ENCODE peak calls at places on chromosome 6, in nine cellular contexts. R is cardiac muscle cell, K is transverse colon, Y is BJ, I is upper lobe of right lung, P is epithelial cell of esophagus, A is dorsolateral prefrontal cortex, O is heart left ventricle, S is AG09309. V is an unnamed sample.

GRCh38 chr6:139308936-139309603 is 17.3 kb upstream of the TXLNB start:
- DNase-seq in R (no peak), K (peak), Y (no peak), I (no peak), P (peak), A (no peak), O (peak), S (no peak), V (no peak)

GRCh38 chr6:56143796-56144195 is 103.6 kb downstream of the COL21A1 start:
- DNase-seq in R (no peak), K (no peak), Y (no peak), I (no peak), P (peak), A (no peak), O (no peak), S (no peak), V (no peak)

GRCh38 chr6:138240476-138241245 is 22.4 kb upstream of the PBOV1 start:
- DNase-seq in R (no peak), K (no peak), Y (no peak), I (no peak), P (no peak), A (no peak), O (no peak), S (no peak), V (peak)

GRCh38 chr6:12190252-12190651 is 99.9 kb upstream of the EDN1 start:
- DNase-seq in R (no peak), K (no peak), Y (no peak), I (no peak), P (no peak), A (no peak), O (no peak), S (no peak), V (no peak)

GRCh38 chr6:154111025-154111424 is 72.0 kb downstream of the OPRM1 start:
- DNase-seq in R (no peak), K (no peak), Y (no peak), I (no peak), P (peak), A (no peak), O (no peak), S (no peak), V (no peak)

GRCh38 chr6:98835149-98836024 is 1.0 kb downstream of the POU3F2 start:
- DNase-seq in R (peak), K (no peak), Y (no peak), I (no peak), P (no peak), A (no peak), O (no peak), S (no peak), V (no peak)

GRCh38 chr6:51818520-51819022 is 268.8 kb downstream of the PKHD1 start:
- DNase-seq in R (no peak), K (no peak), Y (no peak), I (no peak), P (no peak), A (no peak), O (no peak), S (no peak), V (no peak)

GRCh38 chr6:149118737-149119653 is 198.5 kb upstream of the TAB2 start:
- DNase-seq in R (no peak), K (no peak), Y (no peak), I (no peak), P (no peak), A (no peak), O (no peak), S (no peak), V (no peak)

GRCh38 chr6:125753218-125753936 is 3.9 kb downstream of the HEY2 start:
- DNase-seq in R (no peak), K (no peak), Y (no peak), I (no peak), P (peak), A (no peak), O (peak), S (no peak), V (peak)

GRCh38 chr6:123655520-123656306 is 19.0 kb upstream of the TRDN start:
- DNase-seq in R (no peak), K (no peak), Y (no peak), I (no peak), P (no peak), A (no peak), O (no peak), S (no peak), V (no peak)
- H3K4me3 ChIP-seq in R (no peak), K (no peak), Y (no peak), I (peak), P (no peak), A (peak), O (peak), S (no peak), V (no peak)

GRCh38 chr6:13998356-13998755 is 73.6 kb downstream of the RNF182 start:
- DNase-seq in R (no peak), K (no peak), Y (no peak), I (no peak), P (no peak), A (no peak), O (no peak), S (no peak), V (no peak)

GRCh38 chr6:14000901-14001300 is 76.1 kb downstream of the RNF182 start:
- DNase-seq in R (no peak), K (no peak), Y (no peak), I (no peak), P (no peak), A (no peak), O (no peak), S (no peak), V (no peak)

GRCh38 chr6:14004258-14004657 is 79.5 kb downstream of the RNF182 start:
- DNase-seq in R (no peak), K (no peak), Y (no peak), I (no peak), P (no peak), A (no peak), O (no peak), S (no peak), V (no peak)

GRCh38 chr6:14001329-14002012 is 76.7 kb downstream of the RNF182 start:
- DNase-seq in R (no peak), K (no peak), Y (peak), I (no peak), P (peak), A (no peak), O (no peak), S (peak), V (peak)

DNA sequence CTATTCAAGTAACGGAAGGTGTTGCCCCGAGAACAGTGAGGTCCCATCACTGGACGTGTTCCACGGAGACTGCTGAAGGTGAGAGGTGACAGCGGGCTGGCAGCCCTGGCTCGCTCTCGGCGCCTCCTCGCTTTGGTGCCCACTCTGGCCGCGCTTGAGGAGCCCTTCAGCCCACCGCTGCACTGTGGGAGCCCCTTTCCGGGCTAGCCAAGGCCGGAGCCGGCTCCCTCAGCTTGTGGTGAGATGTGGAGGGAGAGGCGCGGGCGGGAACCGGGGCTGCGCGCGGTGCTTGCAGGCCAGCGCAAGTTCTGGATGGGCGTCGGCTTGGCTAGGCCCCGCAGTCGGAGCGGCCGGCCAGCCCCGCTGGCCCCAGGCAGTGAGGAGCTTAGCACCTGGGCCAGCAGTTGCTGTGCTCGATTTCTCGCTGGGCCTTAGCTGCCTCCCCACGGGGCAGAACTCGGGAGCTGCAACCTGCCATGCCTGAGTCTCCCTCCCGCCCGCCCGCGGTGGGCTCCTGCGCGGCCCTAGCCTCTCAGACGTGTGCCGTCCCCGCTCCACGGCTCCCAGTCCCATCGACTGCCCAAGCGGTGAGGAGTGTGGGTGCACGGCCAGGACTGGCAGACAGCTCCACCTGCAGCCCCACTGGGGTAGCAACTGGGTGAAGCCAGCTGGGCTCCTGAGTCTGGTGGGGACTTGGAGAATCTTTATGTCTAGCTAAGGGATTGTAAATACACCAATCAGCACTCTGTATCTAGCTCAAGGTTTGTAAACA is 77.6 kb downstream of the RNF182 start:
- DNase-seq in R (no peak), K (no peak), Y (no peak), I (no peak), P (no peak), A (no peak), O (no peak), S (no peak), V (no peak)
- TF ChIP-seq CTCF in R (no peak), K (no peak), Y (no peak), I (no peak), P (no peak), A (no peak), O (no peak), S (no peak), V (no peak)

DNA sequence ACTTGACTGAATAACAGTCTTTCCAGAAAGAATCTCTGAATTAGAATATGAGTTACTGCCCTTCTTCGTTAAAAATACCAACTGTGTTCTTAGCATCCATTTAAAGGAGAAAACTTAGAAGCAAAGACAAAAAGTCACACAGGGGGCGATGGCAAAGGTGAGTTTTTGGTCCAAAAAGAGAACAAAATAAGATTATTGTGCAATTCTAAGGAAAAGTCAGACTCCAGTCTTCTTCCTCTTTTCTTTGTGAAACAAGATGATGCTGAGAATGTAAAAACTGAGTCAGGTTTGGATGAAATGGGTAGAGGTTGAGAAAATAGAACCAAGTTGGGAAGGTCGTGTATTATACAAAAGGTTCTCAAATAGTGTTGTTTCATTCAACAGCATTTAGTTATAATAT is 1.6 kb downstream of the CYB5R4 start:
- DNase-seq in R (no peak), K (no peak), Y (no peak), I (no peak), P (no peak), A (no peak), O (no peak), S (no peak), V (no peak)
- H3K4me3 ChIP-seq in R (no peak), K (peak), Y (no peak), I (no peak), P (no peak), A (peak), O (peak), S (no peak), V (no peak)

GRCh38 chr6:32387946-32388345 is 16.2 kb upstream of the TSBP1 start:
- DNase-seq in R (no peak), K (no peak), Y (no peak), I (no peak), P (no peak), A (no peak), O (no peak), S (no peak), V (no peak)

GRCh38 chr6:32397252-32397920 is 9.6 kb downstream of the BTNL2 start:
- DNase-seq in R (no peak), K (peak), Y (no peak), I (no peak), P (peak), A (no peak), O (no peak), S (no peak), V (no peak)

GRCh38 chr6:32396028-32396427 is 11.0 kb downstream of the BTNL2 start:
- DNase-seq in R (no peak), K (no peak), Y (no peak), I (no peak), P (no peak), A (no peak), O (no peak), S (no peak), V (no peak)

GRCh38 chr6:32393660-32394420 is 13.1 kb downstream of the BTNL2 start:
- DNase-seq in R (no peak), K (no peak), Y (no peak), I (no peak), P (peak), A (no peak), O (peak), S (no peak), V (no peak)
- TF ChIP-seq CTCF in R (no peak), K (no peak), Y (no peak), I (no peak), P (no peak), A (no peak), O (no peak), S (no peak), V (no peak)

GRCh38 chr6:93784794-93785757 is 365.7 kb upstream of the EPHA7 start:
- DNase-seq in R (no peak), K (no peak), Y (peak), I (no peak), P (no peak), A (no peak), O (peak), S (no peak), V (peak)
- H3K4me3 ChIP-seq in R (no peak), K (peak), Y (no peak), I (no peak), P (no peak), A (peak), O (peak), S (no peak), V (peak)

GRCh38 chr6:35751594-35751993 is 14.8 kb downstream of the ARMC12 start:
- DNase-seq in R (no peak), K (no peak), Y (no peak), I (no peak), P (no peak), A (no peak), O (no peak), S (no peak), V (no peak)

GRCh38 chr6:35752330-35752729 is 15.5 kb downstream of the ARMC12 start:
- DNase-seq in R (no peak), K (no peak), Y (no peak), I (no peak), P (no peak), A (no peak), O (no peak), S (no peak), V (no peak)

GRCh38 chr6:35755525-35755924 is 18.7 kb downstream of the ARMC12 start:
- DNase-seq in R (no peak), K (no peak), Y (no peak), I (no peak), P (no peak), A (no peak), O (no peak), S (no peak), V (no peak)

GRCh38 chr6:35757461-35758123 is 18.8 kb upstream of the CLPSL2 start:
- DNase-seq in R (peak), K (no peak), Y (no peak), I (no peak), P (peak), A (no peak), O (no peak), S (no peak), V (peak)

DNA sequence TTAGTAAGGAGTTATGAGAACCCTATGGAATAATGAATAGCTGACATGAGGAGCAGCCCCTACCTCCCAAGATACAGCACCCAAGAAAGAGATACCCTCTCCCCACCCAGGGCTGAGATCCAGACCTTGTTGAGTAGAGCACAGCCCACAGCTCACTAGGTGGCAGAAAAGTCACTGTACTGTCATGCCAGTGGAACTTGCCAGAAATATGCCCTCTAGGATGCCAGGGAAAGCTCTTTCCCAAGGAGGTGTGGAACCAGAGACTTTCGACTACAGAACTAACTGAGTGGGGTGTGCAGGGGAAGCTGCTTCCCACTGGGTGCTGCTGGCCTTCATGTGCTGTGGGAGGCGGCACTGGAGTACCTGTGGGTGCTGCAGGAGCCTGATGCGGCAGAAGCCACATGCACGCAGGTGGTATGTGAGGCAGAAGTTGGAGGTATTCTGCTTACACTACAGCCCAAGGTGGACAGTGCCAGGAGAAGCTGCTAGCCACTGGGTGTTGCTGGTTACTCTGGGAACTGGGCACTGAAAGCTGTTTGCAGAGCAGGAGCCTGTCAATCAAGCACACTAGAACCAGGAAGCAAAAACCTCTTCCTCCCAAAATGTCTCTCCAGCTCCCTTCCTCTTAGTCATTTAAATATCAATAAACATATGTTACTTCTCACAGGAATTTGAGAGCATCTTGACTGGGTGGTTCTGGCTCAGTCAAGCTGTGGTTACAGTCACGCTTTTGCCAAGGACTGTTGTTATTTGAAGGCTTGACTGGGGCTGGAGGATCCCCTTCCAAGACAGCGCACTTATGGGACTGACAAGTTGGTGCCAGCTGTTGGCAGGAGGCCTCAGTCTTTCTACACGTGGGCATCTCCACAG is 17.9 kb downstream of the ARMC12 start:
- DNase-seq in R (no peak), K (no peak), Y (no peak), I (no peak), P (peak), A (no peak), O (no peak), S (no peak), V (no peak)
- TF ChIP-seq CTCF in R (no peak), K (no peak), Y (no peak), I (no peak), P (peak), A (no peak), O (no peak), S (no peak), V (no peak)

DNA sequence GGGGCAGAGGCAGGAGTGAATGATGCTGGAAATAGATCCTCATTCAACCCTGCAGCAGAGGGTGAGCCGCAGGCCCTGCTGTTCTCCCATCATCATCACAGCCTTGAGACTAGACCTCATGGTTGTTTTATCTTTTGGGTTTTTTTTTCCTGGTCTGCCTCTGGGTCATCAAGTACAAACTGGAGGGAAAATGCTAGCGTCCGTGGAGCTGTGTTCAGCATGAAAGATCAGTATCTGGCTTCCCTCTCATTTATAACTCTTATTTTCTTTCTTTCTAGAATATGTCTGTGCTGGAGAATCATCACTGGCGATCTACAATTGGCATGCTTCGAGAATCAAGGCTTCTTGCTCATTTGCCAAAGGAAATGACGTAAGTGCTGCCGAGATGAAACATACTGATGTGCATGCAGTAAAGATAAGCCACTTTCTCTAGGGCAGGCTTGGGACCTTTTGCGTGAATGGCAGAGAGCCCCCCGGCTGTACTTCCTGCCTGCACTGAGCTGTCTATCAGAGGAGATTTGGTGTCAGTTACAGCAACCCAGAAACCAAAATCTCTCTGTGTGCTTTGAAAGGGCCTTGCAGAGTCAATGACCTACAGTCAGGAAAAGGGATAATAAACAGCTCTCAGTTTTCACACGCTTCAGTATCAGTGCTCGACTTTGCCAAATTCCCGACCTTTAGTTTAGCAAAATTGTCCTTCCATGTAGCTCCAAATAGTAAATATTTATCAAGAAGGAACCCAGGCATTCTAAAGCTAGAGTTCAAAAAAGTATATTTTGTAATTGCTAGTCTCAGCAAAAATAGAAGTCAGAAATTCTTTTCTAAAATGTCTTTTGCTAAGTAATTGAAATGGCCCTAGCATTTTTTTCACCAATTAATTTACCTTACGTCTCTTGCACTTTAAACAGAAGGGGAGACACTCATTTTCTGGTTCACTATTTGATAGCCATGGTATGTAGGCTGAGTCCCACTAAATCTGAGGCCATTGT is 76.3 kb downstream of the MTFR2 start:
- DNase-seq in R (no peak), K (no peak), Y (no peak), I (no peak), P (no peak), A (no peak), O (peak), S (no peak), V (no peak)
- H3K4me3 ChIP-seq in R (no peak), K (no peak), Y (no peak), I (peak), P (no peak), A (no peak), O (no peak), S (no peak), V (no peak)

GRCh38 chr6:107418118-107418517 is 41.2 kb downstream of the PDSS2 start:
- DNase-seq in R (no peak), K (no peak), Y (no peak), I (no peak), P (peak), A (no peak), O (no peak), S (no peak), V (no peak)
- TF ChIP-seq CTCF in R (peak), K (peak), Y (peak), I (peak), P (peak), A (no peak), O (no peak), S (peak), V (peak)